ENCODE peak calls at places on chromosome 21, in five cellular contexts. I, V, N, Z and U are unnamed samples.

GRCh38 chr21:42156690-42157605 is 62.0 kb upstream of the ABCG1 start:
- DNase-seq in I (no peak), N (no peak), Z (no peak), V (peak; percentile 36), U (no peak)

GRCh38 chr21:44993321-44994015 is 53.6 kb downstream of the SLX9 start:
- DNase-seq in V (no peak), Z (no peak), N (no peak), I (peak; percentile 58), U (no peak)

GRCh38 chr21:38355353-38355752 is 98.6 kb downstream of the KCNJ15 start:
- DNase-seq in N (no peak), Z (no peak), V (no peak), I (no peak), U (no peak)

GRCh38 chr21:36707763-36708511 is 9.0 kb downstream of the SIM2 start:
- DNase-seq in Z (no peak), I (no peak), N (no peak), V (no peak), U (peak; percentile 33)

GRCh38 chr21:41167348-41168342 is at the start of gene BACE2:
- DNase-seq in I (peak; percentile 87), V (peak; percentile 61), Z (peak; percentile 44), N (peak; percentile 86), U (peak; percentile 79)

GRCh38 chr21:36135391-36136094 is 664 bp downstream of the CBR3 start:
- DNase-seq in Z (peak; percentile 79), I (peak; percentile 86), V (peak; percentile 61), N (peak; percentile 84), U (peak; percentile 83)

GRCh38 chr21:34004013-34004938 is 69.1 kb upstream of the MRPS6 start:
- DNase-seq in Z (no peak), I (no peak), V (no peak), N (no peak), U (no peak)

GRCh38 chr21:45253180-45253579 is 34.5 kb downstream of the POFUT2 start:
- DNase-seq in V (no peak), I (no peak), N (no peak), Z (peak; percentile 7), U (no peak)

GRCh38 chr21:40300300-40300699 is 433.1 kb downstream of the PCP4 start:
- DNase-seq in N (no peak), V (no peak), I (no peak), Z (no peak), U (no peak)

GRCh38 chr21:45016031-45016430 is 58.3 kb upstream of the ADARB1 start:
- DNase-seq in V (no peak), I (no peak), Z (no peak), N (no peak), U (no peak)

GRCh38 chr21:46181436-46181835 is 2.8 kb downstream of the SPATC1L start:
- DNase-seq in N (no peak), I (no peak), Z (no peak), V (no peak), U (no peak)

GRCh38 chr21:15943009-15943666 is 213.4 kb downstream of the USP25 start:
- DNase-seq in I (no peak), N (no peak), Z (peak; percentile 81), V (no peak), U (no peak)

GRCh38 chr21:33259428-33259827 is 6.7 kb upstream of the IL10RB start:
- DNase-seq in Z (peak; percentile 70), N (no peak), V (no peak), I (no peak), U (no peak)

GRCh38 chr21:38993561-38993960 is 187.8 kb downstream of the ETS2 start:
- DNase-seq in I (no peak), V (no peak), N (no peak), Z (peak; percentile 99), U (no peak)

GRCh38 chr21:33132054-33132453 is 62.1 kb downstream of the OLIG1 start:
- DNase-seq in N (peak; percentile 40), Z (peak; percentile 8), I (no peak), V (no peak), U (no peak)

GRCh38 chr21:35062016-35062415 is 12.9 kb upstream of the RUNX1 start:
- DNase-seq in I (no peak), N (no peak), V (no peak), Z (no peak), U (no peak)

GRCh38 chr21:35506352-35506751 is 457.2 kb upstream of the RUNX1 start:
- DNase-seq in Z (no peak), I (no peak), V (no peak), N (no peak), U (no peak)

GRCh38 chr21:46057710-46058241 is 40.1 kb upstream of the COL6A2 start:
- DNase-seq in V (no peak), I (peak; percentile 52), N (no peak), Z (no peak), U (no peak)

GRCh38 chr21:35641271-35642016 is 418.9 kb downstream of the SETD4 start:
- DNase-seq in V (no peak), Z (no peak), I (no peak), N (no peak), U (no peak)

GRCh38 chr21:41250519-41250918 is 66.1 kb upstream of the FAM3B start:
- DNase-seq in Z (peak; percentile 54), V (no peak), I (no peak), N (no peak), U (no peak)

GRCh38 chr21:45364464-45365185 is 40.3 kb upstream of the COL18A1 start:
- DNase-seq in N (no peak), V (no peak), Z (no peak), I (peak; percentile 77), U (no peak)

GRCh38 chr21:36437745-36438128 is 42.2 kb downstream of the CLDN14 start:
- DNase-seq in N (no peak), V (no peak), Z (peak; percentile 79), I (no peak), U (no peak)

GRCh38 chr21:33042812-33043211 is 17.1 kb downstream of the OLIG2 start:
- DNase-seq in V (no peak), Z (peak; percentile 82), N (no peak), I (no peak), U (no peak)

GRCh38 chr21:17454315-17455027 is 58.4 kb upstream of the CXADR start:
- DNase-seq in I (no peak), Z (peak; percentile 73), V (peak; percentile 71), N (peak; percentile 55), U (peak; percentile 42)

DNA sequence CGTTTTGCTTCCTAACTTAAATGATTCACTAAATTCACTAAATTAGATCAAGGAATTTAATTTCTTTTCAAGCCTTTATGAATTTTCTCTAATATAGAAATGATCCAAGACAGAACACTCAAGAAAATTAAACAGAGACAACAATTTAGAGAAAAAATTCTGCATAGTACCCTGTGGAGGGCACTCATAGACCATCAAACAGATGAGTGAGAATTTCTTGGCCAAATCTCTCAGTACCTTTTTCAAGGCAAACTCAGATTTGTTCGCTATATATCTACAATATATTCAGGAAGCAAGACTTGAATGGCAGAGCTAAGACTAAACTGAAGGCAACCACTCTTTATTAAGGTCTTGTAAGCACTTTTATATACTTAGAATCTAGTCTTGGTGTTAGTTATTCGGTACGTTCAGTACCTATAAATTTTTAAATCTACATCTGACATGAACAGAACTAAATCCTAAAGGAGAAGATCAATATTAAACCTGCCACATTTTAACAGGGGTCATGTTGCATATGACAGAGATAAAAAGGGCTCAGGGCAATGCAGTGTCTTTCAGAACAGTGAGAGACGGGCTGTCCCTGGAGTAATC is 118.7 kb upstream of the TMPRSS15 start:
- DNase-seq in I (no peak), V (no peak), N (peak; percentile 31), Z (no peak), U (no peak)
- TF ChIP-seq CTCF in I (no peak), V (peak; percentile 58), N (peak; percentile 41), Z (no peak), U (no peak)

GRCh38 chr21:29939859-29940245 is at the start of gene GRIK1:
- DNase-seq in N (no peak), Z (peak; percentile 1), V (peak; percentile 29), I (no peak), U (no peak)

GRCh38 chr21:29940993-29941392 is 1.2 kb upstream of the GRIK1 start:
- DNase-seq in I (no peak), V (no peak), Z (no peak), N (no peak), U (no peak)

GRCh38 chr21:29947119-29947518 is 7.3 kb upstream of the GRIK1 start:
- DNase-seq in Z (no peak), V (no peak), I (no peak), N (no peak), U (no peak)

GRCh38 chr21:29942033-29942432 is 2.2 kb upstream of the GRIK1 start:
- DNase-seq in V (no peak), I (no peak), N (no peak), Z (no peak), U (no peak)

GRCh38 chr21:29943885-29944284 is 4.1 kb upstream of the GRIK1 start:
- DNase-seq in Z (peak; percentile 7), V (no peak), N (no peak), I (no peak), U (no peak)
- TF ChIP-seq CTCF in Z (peak; percentile 15), V (peak; percentile 28), N (no peak), I (no peak), U (no peak)

DNA sequence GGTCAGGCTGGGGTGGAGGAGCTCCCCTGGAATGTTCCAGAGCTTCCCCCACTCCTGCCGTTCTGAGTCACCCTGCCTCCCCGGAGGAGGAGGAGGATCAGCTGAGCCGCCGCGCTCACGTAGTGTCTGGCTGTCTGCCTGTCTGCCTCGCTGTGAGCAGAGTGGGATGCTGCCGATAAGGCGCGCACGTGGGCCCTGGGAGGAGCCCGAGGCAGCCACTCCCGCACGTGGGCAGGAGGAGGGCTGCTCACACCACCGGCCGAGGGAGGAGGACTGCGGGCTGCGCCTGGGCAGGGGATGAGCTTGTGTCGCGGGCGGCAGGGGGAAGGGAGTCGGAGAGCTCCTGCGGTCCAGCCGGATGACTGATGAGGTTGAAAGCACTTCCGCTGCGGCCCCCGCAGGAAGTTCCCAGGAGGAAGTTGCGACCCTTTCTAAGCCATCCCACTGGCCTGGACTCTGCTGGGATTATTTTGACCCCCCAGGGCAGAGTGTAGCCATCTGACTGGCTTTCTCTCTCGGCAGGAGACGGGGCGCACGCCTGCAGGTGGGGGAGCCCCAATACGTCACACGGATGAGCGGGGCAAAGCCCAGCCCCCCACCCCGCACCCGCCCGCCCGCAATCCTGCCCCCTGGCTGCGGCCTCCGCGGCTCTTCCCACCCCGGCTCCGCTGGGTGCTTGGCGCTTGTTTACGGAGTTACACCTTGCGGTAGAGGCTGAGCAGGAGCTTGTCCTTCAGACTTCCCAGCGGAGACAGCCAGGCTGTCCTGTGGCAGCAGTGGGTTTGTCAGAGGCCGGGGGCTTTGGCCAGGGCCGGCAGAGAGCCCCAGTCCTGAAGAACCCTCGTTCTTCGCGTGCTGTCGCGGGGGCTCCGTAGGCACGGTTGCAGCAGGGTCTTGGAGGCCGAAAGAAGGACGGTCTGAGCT is 9.8 kb downstream of the PDXK start:
- DNase-seq in Z (peak; percentile 94), V (peak; percentile 69), I (peak; percentile 96), N (no peak), U (peak; percentile 90)
- TF ChIP-seq CTCF in Z (no peak), V (peak; percentile 61), I (peak; percentile 65), N (no peak), U (peak; percentile 17)

DNA sequence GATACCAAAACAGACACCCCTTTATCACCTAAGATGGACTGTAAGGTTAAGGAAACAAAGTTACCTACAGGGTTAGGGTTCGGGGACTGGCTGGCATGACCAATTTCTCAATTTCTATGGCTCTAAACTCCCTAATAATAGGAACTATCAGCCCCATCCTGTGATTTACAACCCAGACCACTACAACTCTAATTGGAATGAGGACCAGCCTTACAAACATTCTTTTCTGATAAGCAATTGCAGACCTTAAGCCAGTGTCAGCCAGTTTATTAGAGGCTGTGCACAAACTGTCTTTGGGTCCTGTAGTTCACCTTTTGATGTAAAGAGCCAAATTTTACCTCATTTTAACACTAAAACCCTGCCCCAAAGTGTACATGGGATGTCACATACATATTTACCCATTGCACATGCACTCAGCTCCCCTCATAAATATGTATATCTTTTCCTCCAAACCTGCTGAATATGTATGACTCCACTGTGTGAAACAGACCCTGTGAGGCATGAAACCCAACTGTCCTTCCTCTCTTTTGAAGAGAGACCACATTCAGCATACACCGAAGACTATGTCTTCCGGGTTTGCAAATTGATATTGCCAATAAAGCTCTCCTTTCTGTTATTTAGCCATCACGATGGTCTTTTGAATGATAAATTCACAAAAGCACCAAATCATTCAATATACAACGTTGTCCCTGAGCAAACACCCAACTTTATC is 7.3 kb upstream of the APP start:
- DNase-seq in I (no peak), V (no peak), Z (no peak), N (no peak), U (no peak)
- TF ChIP-seq CTCF in I (no peak), V (no peak), Z (no peak), N (no peak), U (no peak)